ENCODE peak calls at places on chromosome 10, in ten cellular contexts. N is body of pancreas, A is OCI-LY7, S is transverse colon, Q is NB4, L is coronary artery, F is AG04449, K is lung, R is uterus, C is AG04450. O is an unnamed sample.

GRCh38 chr10:94963901-94964300 is 25.4 kb downstream of the CYP2C9 start:
- DNase-seq in N (peak; percentile 28), A (peak; percentile 25), S (no peak), Q (peak; percentile 51), L (no peak), F (no peak), K (no peak), R (no peak), C (no peak), O (peak; percentile 90)

GRCh38 chr10:24254180-24254579 is 45.2 kb downstream of the KIAA1217 start:
- DNase-seq in N (no peak), A (no peak), S (no peak), Q (no peak), L (no peak), F (no peak), K (no peak), R (no peak), C (no peak), O (no peak)

GRCh38 chr10:132364594-132364970 is 32.4 kb upstream of the PWWP2B start:
- DNase-seq in N (no peak), A (no peak), S (no peak), Q (peak; percentile 41), L (no peak), F (no peak), K (no peak), R (peak; percentile 12), C (no peak), O (no peak)

GRCh38 chr10:133456041-133456951 is 2.6 kb downstream of the SCART1 start:
- DNase-seq in N (no peak), A (no peak), S (no peak), Q (no peak), L (peak; percentile 45), F (no peak), K (peak; percentile 27), R (peak; percentile 9), C (no peak), O (no peak)

GRCh38 chr10:15237351-15237750 is 68.9 kb upstream of the NMT2 start:
- DNase-seq in N (peak; percentile 69), A (no peak), S (no peak), Q (no peak), L (no peak), F (no peak), K (no peak), R (no peak), C (peak; percentile 16), O (no peak)

GRCh38 chr10:102610499-102610898 is 33.8 kb upstream of the TRIM8 start:
- DNase-seq in N (no peak), A (no peak), S (no peak), Q (no peak), L (no peak), F (no peak), K (no peak), R (no peak), C (no peak), O (no peak)

GRCh38 chr10:83603708-83604107 is 535.6 kb upstream of the GHITM start:
- DNase-seq in N (no peak), A (no peak), S (no peak), Q (peak; percentile 7), L (no peak), F (no peak), K (no peak), R (no peak), C (no peak), O (no peak)

GRCh38 chr10:24488631-24489030 is 235.1 kb downstream of the ARHGAP21 start:
- DNase-seq in N (peak; percentile 49), A (no peak), S (peak; percentile 49), Q (no peak), L (no peak), F (no peak), K (peak; percentile 38), R (no peak), C (no peak), O (no peak)

GRCh38 chr10:62724465-62724864 is 80.1 kb upstream of the ADO start:
- DNase-seq in N (no peak), A (peak; percentile 15), S (no peak), Q (no peak), L (no peak), F (no peak), K (no peak), R (no peak), C (no peak), O (no peak)

GRCh38 chr10:16915308-16915707 is 98.1 kb upstream of the RSU1 start:
- DNase-seq in N (no peak), A (no peak), S (no peak), Q (peak; percentile 22), L (no peak), F (no peak), K (no peak), R (no peak), C (no peak), O (no peak)
- TF ChIP-seq CTCF in N (no peak), A (peak; percentile 13), S (no peak), Q (no peak), L (no peak), F (no peak), K (no peak), R (no peak), C (peak; percentile 1), O (peak; percentile 59)

DNA sequence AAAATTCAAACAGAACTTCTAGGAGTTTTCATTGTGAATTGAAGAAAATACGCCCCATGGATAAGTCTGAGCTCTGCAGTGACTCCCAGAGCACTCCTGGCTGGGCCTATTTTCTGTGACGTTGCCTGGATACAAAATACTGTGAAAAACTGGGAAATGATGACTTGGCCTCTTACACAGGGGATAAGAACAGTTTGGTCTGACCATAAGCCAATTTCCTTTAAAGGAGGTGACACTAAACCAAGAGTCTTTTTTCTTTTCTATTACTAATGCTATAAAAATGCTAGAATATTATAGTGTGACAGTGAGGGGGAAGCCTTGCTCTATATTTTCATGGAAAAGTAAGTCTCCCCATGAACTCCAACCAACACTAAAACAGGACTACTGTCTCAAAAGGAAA is 45.6 kb downstream of the MYOF start:
- DNase-seq in N (peak; percentile 51), A (no peak), S (peak; percentile 31), Q (peak; percentile 45), L (peak; percentile 88), F (peak; percentile 93), K (no peak), R (peak; percentile 76), C (peak; percentile 84), O (no peak)
- H3K4me3 ChIP-seq in N (no peak overlapping the region), A (no peak overlapping the region), S (no peak overlapping the region), Q (peak overlapping the region; percentile 14), L (peak overlapping the region; percentile 62), F (no peak overlapping the region), K (no peak overlapping the region), R (no peak overlapping the region), C (peak overlapping the region; percentile 23), O (peak overlapping the region; percentile 2)

GRCh38 chr10:60042262-60042661 is 135.9 kb upstream of the CCDC6 start:
- DNase-seq in N (no peak), A (no peak), S (no peak), Q (no peak), L (no peak), F (no peak), K (no peak), R (no peak), C (no peak), O (no peak)

GRCh38 chr10:60044221-60044620 is 137.9 kb upstream of the CCDC6 start:
- DNase-seq in N (no peak), A (no peak), S (no peak), Q (no peak), L (no peak), F (peak; percentile 93), K (no peak), R (no peak), C (no peak), O (no peak)

GRCh38 chr10:60042959-60043358 is 136.6 kb upstream of the CCDC6 start:
- DNase-seq in N (no peak), A (no peak), S (no peak), Q (no peak), L (no peak), F (no peak), K (no peak), R (no peak), C (no peak), O (no peak)

GRCh38 chr10:60043561-60043960 is 137.2 kb upstream of the CCDC6 start:
- DNase-seq in N (no peak), A (no peak), S (peak; percentile 48), Q (no peak), L (no peak), F (no peak), K (no peak), R (no peak), C (no peak), O (no peak)

GRCh38 chr10:60048146-60048545 is 141.8 kb upstream of the CCDC6 start:
- DNase-seq in N (peak; percentile 39), A (no peak), S (peak; percentile 14), Q (no peak), L (no peak), F (no peak), K (no peak), R (no peak), C (no peak), O (peak; percentile 85)
- TF ChIP-seq CTCF in N (peak; percentile 14), A (peak; percentile 32), S (no peak), Q (no peak), L (no peak), F (peak; percentile 41), K (peak; percentile 1), R (peak; percentile 18), C (peak; percentile 30), O (peak; percentile 75)

GRCh38 chr10:97186911-97187310 is 1.2 kb upstream of the SLIT1 start:
- DNase-seq in N (no peak), A (no peak), S (no peak), Q (no peak), L (no peak), F (no peak), K (no peak), R (no peak), C (no peak), O (no peak)

GRCh38 chr10:97183314-97183713 is 2.4 kb downstream of the SLIT1 start:
- DNase-seq in N (no peak), A (no peak), S (no peak), Q (no peak), L (no peak), F (no peak), K (no peak), R (no peak), C (no peak), O (no peak)

GRCh38 chr10:97188234-97188847 is 2.6 kb upstream of the SLIT1 start:
- DNase-seq in N (no peak), A (no peak), S (no peak), Q (no peak), L (no peak), F (no peak), K (no peak), R (no peak), C (no peak), O (no peak)

GRCh38 chr10:97184971-97185325 is 811 bp downstream of the SLIT1 start:
- DNase-seq in N (no peak), A (no peak), S (no peak), Q (no peak), L (no peak), F (no peak), K (no peak), R (no peak), C (no peak), O (no peak)

DNA sequence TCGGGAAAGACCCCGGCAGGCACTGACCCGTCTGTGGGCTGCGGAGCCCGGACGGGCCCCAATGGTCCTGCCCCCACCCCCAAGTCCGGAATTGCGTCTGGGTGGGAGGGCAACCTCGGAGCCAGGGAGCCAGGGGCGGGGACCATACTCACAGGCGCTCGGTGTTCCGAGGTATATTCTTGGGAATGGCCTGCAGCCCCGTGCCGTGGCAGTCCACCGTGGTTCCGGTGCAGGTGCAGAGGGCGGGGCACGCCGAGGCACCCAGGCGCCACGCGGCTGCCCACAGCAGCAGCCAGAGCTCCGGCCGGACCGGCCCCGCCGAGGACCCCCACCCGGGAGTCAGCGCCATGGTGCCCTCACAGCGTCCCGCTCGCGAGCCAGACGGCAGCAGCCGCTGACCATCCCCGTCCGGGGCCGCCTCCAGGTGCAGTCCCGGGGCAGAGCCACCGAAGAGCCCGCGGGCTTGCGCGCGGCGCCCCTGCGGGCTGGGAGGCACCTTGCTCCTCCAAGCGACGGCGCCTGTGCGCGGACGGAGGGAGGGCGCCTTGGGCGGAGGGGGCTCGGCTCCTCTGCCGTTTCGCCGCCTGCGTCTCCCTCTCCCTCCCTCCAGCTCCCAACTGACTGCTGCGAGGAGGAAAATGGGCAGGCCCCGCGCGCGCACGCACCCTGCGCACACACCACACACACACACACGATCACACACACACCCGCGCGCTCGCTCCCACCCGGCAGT is at the start of gene SLIT1:
- DNase-seq in N (no peak), A (no peak), S (no peak), Q (no peak), L (no peak), F (no peak), K (no peak), R (no peak), C (no peak), O (peak; percentile 82)
- H3K4me3 ChIP-seq in N (peak within 1 kb of the TSS; percentile 0), A (no peak within 1 kb of the TSS), S (peak within 1 kb of the TSS; percentile 2), Q (no peak within 1 kb of the TSS), L (peak within 1 kb of the TSS; percentile 46), F (no peak within 1 kb of the TSS), K (no peak within 1 kb of the TSS), R (no peak within 1 kb of the TSS), C (no peak within 1 kb of the TSS), O (peak within 1 kb of the TSS; percentile 65)